ENCODE peak calls at places on chromosomes 11 and 22, in seven cellular contexts. M, Z, C, S, E, F and N are unnamed samples.

GRCh38 chr11:29780756-29781155 is 236.1 kb downstream of the KCNA4 start:
- DNase-seq in F (no peak), S (no peak), E (no peak), M (peak; percentile 6), C (no peak), Z (no peak), N (peak; percentile 9)

GRCh38 chr11:554824-555499 is 5.6 kb downstream of the LMNTD2 start:
- DNase-seq in M (peak; percentile 95), S (peak; percentile 81), Z (peak; percentile 87), C (peak; percentile 92), F (peak; percentile 86), E (peak; percentile 44), N (peak; percentile 63)

GRCh38 chr22:37274380-37274862 is 7.9 kb upstream of the CYTH4 start:
- DNase-seq in C (no peak), Z (no peak), F (no peak), M (no peak), S (no peak), E (no peak), N (no peak)

GRCh38 chr22:26342719-26343449 is 86.2 kb upstream of the ASPHD2 start:
- DNase-seq in Z (no peak), S (no peak), F (no peak), E (no peak), M (no peak), C (no peak), N (no peak)

GRCh38 chr11:73391665-73392064 is 15.5 kb downstream of the RELT start:
- DNase-seq in M (no peak), S (no peak), Z (no peak), C (no peak), F (no peak), E (no peak), N (no peak)

GRCh38 chr11:36312593-36312990 is 16.5 kb downstream of the PRR5L start:
- DNase-seq in C (no peak), E (no peak), F (no peak), S (peak; percentile 90), M (no peak), Z (peak; percentile 39), N (peak; percentile 43)

GRCh38 chr22:19879248-19879575 is 24.5 kb upstream of the GNB1L start:
- DNase-seq in Z (no peak), S (no peak), M (no peak), F (no peak), C (peak; percentile 40), E (no peak), N (no peak)

GRCh38 chr11:443542-444199 is 1.9 kb upstream of the ANO9 start:
- DNase-seq in C (no peak), S (peak; percentile 8), F (no peak), M (no peak), Z (peak; percentile 31), E (no peak), N (peak; percentile 76)

GRCh38 chr11:10387209-10388083 is 67.6 kb upstream of the AMPD3 start:
- DNase-seq in E (no peak), M (no peak), Z (peak; percentile 54), F (no peak), S (peak; percentile 53), C (no peak), N (peak; percentile 89)

GRCh38 chr11:72225411-72225951 is 914 bp downstream of the INPPL1 start:
- DNase-seq in M (peak; percentile 32), C (peak; percentile 42), E (no peak), S (peak; percentile 31), Z (peak; percentile 13), F (no peak), N (peak; percentile 45)

GRCh38 chr11:776459-777287 is 614 bp downstream of the GATD1 start:
- DNase-seq in C (peak; percentile 98), E (no peak), Z (peak; percentile 71), F (peak; percentile 41), S (no peak), M (peak; percentile 90), N (peak; percentile 73)

GRCh38 chr11:445765-446588 is 4.1 kb upstream of the PTDSS2 start:
- DNase-seq in Z (peak; percentile 69), S (no peak), E (no peak), C (no peak), M (no peak), F (no peak), N (no peak)

GRCh38 chr22:39567135-39567946 is 3.2 kb upstream of the CACNA1I start:
- DNase-seq in E (no peak), C (no peak), Z (no peak), M (no peak), S (no peak), F (peak; percentile 88), N (no peak)

GRCh38 chr22:23383491-23384450 is 196.3 kb downstream of the IGLL1 start:
- DNase-seq in F (no peak), S (no peak), E (no peak), M (peak; percentile 71), C (peak; percentile 83), Z (peak; percentile 53), N (peak; percentile 13)

GRCh38 chr11:110251837-110252236 is 44.6 kb downstream of the RDX start:
- DNase-seq in C (no peak), S (peak; percentile 99), M (no peak), E (peak; percentile 73), F (no peak), Z (no peak), N (peak; percentile 68)

GRCh38 chr11:45089845-45090499 is 56.5 kb upstream of the PRDM11 start:
- DNase-seq in S (peak; percentile 48), Z (no peak), E (no peak), M (peak; percentile 63), F (no peak), C (no peak), N (peak; percentile 82)

GRCh38 chr11:7278314-7278917 is 26.7 kb downstream of the SYT9 start:
- DNase-seq in Z (peak; percentile 52), M (peak; percentile 65), C (peak; percentile 37), F (peak; percentile 61), E (peak; percentile 24), S (peak; percentile 69), N (peak; percentile 56)

GRCh38 chr11:2444301-2445106 is at the start of the genes KCNQ1 and TRPM5:
- DNase-seq in M (peak; percentile 89), F (peak; percentile 87), E (peak; percentile 24), S (peak; percentile 52), C (peak; percentile 98), Z (peak; percentile 77), N (no peak)

GRCh38 chr11:56273854-56274253 is at the start of gene OR5T1:
- DNase-seq in S (no peak), C (no peak), F (no peak), Z (no peak), E (no peak), M (no peak), N (no peak)

GRCh38 chr11:60127311-60127811 is 38.9 kb downstream of the MS4A2 start:
- DNase-seq in S (peak; percentile 86), F (no peak), Z (no peak), C (no peak), M (no peak), E (no peak), N (peak; percentile 8)

GRCh38 chr11:121547574-121547973 is 94.8 kb upstream of the SORL1-AS1 start:
- DNase-seq in F (no peak), M (no peak), E (no peak), C (no peak), S (no peak), Z (no peak), N (no peak)

GRCh38 chr11:13928566-13929251 is 33.8 kb upstream of the SPON1 start:
- DNase-seq in Z (peak; percentile 48), S (peak; percentile 63), E (no peak), C (no peak), M (no peak), F (no peak), N (peak; percentile 68)
- TF ChIP-seq EZH2phosphoT487 in Z (no peak), S (no peak), E (no peak), C (no peak), M (no peak), F (no peak), N (no peak)

GRCh38 chr22:47591016-47591415 is 828.6 kb downstream of the TBC1D22A start:
- DNase-seq in E (no peak), F (no peak), M (no peak), Z (no peak), S (no peak), C (no peak), N (no peak)
- H3K27me3 ChIP-seq in E (no peaks in the 10 kb centered on the region), F (no peaks in the 10 kb centered on the region), M (no peaks in the 10 kb centered on the region), Z (no peaks in the 10 kb centered on the region), S (no peaks in the 10 kb centered on the region), C (no peaks in the 10 kb centered on the region), N (no peaks in the 10 kb centered on the region)

GRCh38 chr22:38291201-38291777 is 18.5 kb upstream of the TMEM184B start:
- DNase-seq in C (no peak), S (no peak), F (no peak), M (no peak), Z (peak; percentile 71), E (no peak), N (no peak)
- H3K36me3 ChIP-seq in C (peaks cover 10% of the 10 kb centered on the region), S (peaks cover 20% of the 10 kb centered on the region), F (peaks cover 18% of the 10 kb centered on the region), M (no peaks in the 10 kb centered on the region), Z (no peaks in the 10 kb centered on the region), E (peaks cover 36% of the 10 kb centered on the region), N (peaks cover 27% of the 10 kb centered on the region)

GRCh38 chr22:50704510-50705218 is 32.0 kb downstream of the SHANK3 start:
- DNase-seq in F (no peak), C (no peak), M (no peak), S (no peak), Z (no peak), E (no peak), N (no peak)

GRCh38 chr22:50701428-50702154 is 29.0 kb downstream of the SHANK3 start:
- DNase-seq in Z (no peak), C (no peak), M (no peak), S (no peak), E (no peak), F (no peak), N (no peak)

GRCh38 chr22:50702261-50702671 is 29.6 kb downstream of the SHANK3 start:
- DNase-seq in E (no peak), Z (no peak), M (no peak), F (peak; percentile 25), C (no peak), S (no peak), N (no peak)

GRCh38 chr22:50703726-50704509 is 31.3 kb downstream of the SHANK3 start:
- DNase-seq in E (no peak), M (no peak), F (no peak), Z (no peak), S (no peak), C (no peak), N (no peak)

GRCh38 chr22:50702821-50703725 is 30.4 kb downstream of the SHANK3 start:
- DNase-seq in C (no peak), F (no peak), M (no peak), S (no peak), Z (no peak), E (no peak), N (no peak)
- TF ChIP-seq EZH2phosphoT487 in C (no peak), F (no peak), M (no peak), S (no peak), Z (no peak), E (no peak), N (no peak)

GRCh38 chr11:119906376-119906775 is 177.4 kb upstream of the NECTIN1 start:
- DNase-seq in C (no peak), M (no peak), S (no peak), E (no peak), F (no peak), Z (no peak), N (no peak)
- H3K27me3 ChIP-seq in C (peaks cover 16% of the 10 kb centered on the region), M (no peaks in the 10 kb centered on the region), S (peaks cover 89% of the 10 kb centered on the region), E (peaks cover 19% of the 10 kb centered on the region), F (peaks cover 19% of the 10 kb centered on the region), Z (no peaks in the 10 kb centered on the region), N (peaks cover 45% of the 10 kb centered on the region)